ENCODE peak calls at places on chromosome 7, in seven cellular contexts. V is ovary, F is colonic mucosa, M is foreskin fibroblast, R is transverse colon, P is prostate gland, Z is neural progenitor cell. L is an unnamed sample.
A peak's percentile ranks its signal among the peaks of the same experiment; 100 is the strongest.

GRCh38 chr7:44172803-44173424 is 16.3 kb downstream of the GCK start:
- DNase-seq in M (no peak), Z (no peak), V (no peak), P (no peak), F (no peak), R (no peak), L (no peak)

GRCh38 chr7:1677206-1678069 is 7.4 kb downstream of the ELFN1 start:
- DNase-seq in V (no peak), Z (no peak), P (no peak), M (no peak), F (no peak), R (no peak), L (no peak)

GRCh38 chr7:45021604-45022296 is 21.7 kb downstream of the CCM2 start:
- DNase-seq in F (no peak), P (no peak), Z (no peak), V (no peak), M (peak; percentile 30), R (no peak), L (no peak)

GRCh38 chr7:80231719-80232118 is 97.1 kb downstream of the GNAI1 start:
- DNase-seq in P (no peak), M (peak; percentile 75), Z (no peak), V (no peak), F (no peak), R (no peak), L (no peak)

GRCh38 chr7:98294798-98295382 is 13.4 kb downstream of the BRI3 start:
- DNase-seq in P (peak; percentile 68), V (no peak), R (peak; percentile 64), Z (peak; percentile 88), M (peak; percentile 50), F (peak; percentile 71), L (peak; percentile 82)

GRCh38 chr7:85103352-85103751 is 83.5 kb downstream of the SEMA3D start:
- DNase-seq in P (no peak), F (peak; percentile 21), M (no peak), V (peak; percentile 39), R (no peak), Z (no peak), L (peak; percentile 29)

GRCh38 chr7:106111671-106112117 is 418 bp downstream of the SYPL1 start:
- DNase-seq in V (no peak), Z (peak; percentile 82), R (peak; percentile 79), P (no peak), F (no peak), M (peak; percentile 73), L (peak; percentile 75)

GRCh38 chr7:85001493-85002345 is 185.1 kb downstream of the SEMA3D start:
- DNase-seq in R (no peak), F (no peak), Z (no peak), M (no peak), P (no peak), V (no peak), L (no peak)

GRCh38 chr7:157540020-157540419 is 203.2 kb downstream of the DNAJB6 start:
- DNase-seq in R (no peak), P (no peak), Z (no peak), M (no peak), F (no peak), V (no peak), L (no peak)

GRCh38 chr7:157538735-157539134 is 201.9 kb downstream of the DNAJB6 start:
- DNase-seq in F (no peak), Z (no peak), R (no peak), P (no peak), V (no peak), M (no peak), L (no peak)

GRCh38 chr7:157538321-157538720 is 201.5 kb downstream of the DNAJB6 start:
- DNase-seq in V (no peak), M (no peak), P (no peak), F (no peak), R (no peak), Z (no peak), L (no peak)

GRCh38 chr7:157540606-157541294 is 203.9 kb downstream of the DNAJB6 start:
- DNase-seq in V (no peak), P (no peak), M (no peak), F (no peak), Z (no peak), R (no peak), L (no peak)

DNA sequence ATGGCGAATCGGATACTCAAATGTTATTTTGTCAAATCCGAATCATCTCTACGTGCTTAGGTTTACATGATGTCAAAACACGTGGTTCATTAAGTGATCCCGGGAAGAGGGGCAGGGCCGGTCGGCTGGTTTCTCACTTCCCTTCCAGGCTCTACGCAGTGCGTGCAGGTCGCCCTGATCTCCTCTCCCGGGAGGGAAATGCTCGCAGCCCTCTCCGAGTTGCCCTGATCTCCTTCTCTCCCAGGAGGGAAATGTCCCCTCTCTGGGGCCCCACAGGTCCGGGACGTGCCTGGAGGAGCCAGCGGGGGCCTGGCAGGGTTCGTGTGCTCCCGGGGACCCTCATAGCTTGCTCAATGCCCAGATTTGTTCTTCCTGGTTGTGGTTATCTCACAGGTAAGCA is 202.7 kb downstream of the DNAJB6 start:
- DNase-seq in Z (no peak), R (no peak), F (no peak), M (no peak), P (no peak), V (no peak), L (no peak)
- TF ChIP-seq CTCF in Z (no peak), R (no peak), F (no peak), M (no peak), P (no peak), V (no peak), L (no peak)

DNA sequence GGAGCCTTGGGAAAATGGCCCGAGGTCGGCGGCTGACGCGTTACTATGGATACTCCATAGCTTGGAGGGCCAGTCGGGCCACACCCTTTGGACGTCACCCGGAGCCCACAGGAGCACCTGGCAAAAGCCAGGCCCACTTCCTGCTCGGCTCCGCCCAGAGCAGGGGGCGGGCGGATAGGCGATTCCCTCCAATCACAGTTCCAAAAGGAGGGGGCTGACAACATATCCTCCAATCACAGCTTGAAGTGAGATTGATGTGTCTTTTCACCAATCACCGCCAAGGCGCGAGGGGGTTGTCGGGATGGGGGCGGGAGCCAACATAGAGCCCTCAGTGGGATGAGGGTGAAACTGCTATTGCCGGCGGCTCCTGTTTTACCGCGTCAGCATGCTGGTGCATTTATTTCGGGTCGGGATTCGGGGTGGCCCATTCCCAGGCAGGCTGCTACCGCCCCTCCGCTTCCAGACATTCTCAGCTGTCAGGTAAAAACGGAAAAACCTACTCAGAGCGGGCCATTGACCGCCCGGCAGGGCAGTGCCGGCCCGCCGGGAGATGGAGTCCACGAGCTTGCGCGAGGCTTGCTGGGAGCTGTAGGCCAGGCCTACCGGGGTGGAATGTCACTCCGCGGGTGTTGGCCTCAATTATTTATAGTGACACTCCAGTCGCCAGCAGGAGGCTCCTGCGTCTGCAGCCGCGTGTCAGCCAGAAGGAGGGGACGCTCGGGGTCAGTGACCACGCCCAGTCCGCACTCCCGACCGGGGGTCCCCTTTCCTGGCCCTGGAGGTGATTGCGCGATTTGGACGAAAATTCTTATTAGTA is at the start of gene ABCB8:
- DNase-seq in R (peak; percentile 99), V (peak; percentile 100), F (peak; percentile 100), P (peak; percentile 98), Z (peak; percentile 98), M (peak; percentile 98), L (peak; percentile 97)
- TF ChIP-seq CTCF in R (peak; percentile 56), V (no peak), F (peak; percentile 45), P (peak; percentile 67), Z (peak; percentile 53), M (peak; percentile 35), L (peak; percentile 30)

GRCh38 chr7:47231081-47231480 is 350.8 kb downstream of the TNS3 start:
- DNase-seq in M (no peak), Z (no peak), R (no peak), V (no peak), P (no peak), F (no peak), L (no peak)

GRCh38 chr7:47236480-47237208 is 345.3 kb downstream of the TNS3 start:
- DNase-seq in V (no peak), R (no peak), P (no peak), M (no peak), F (no peak), Z (no peak), L (no peak)

GRCh38 chr7:47231627-47232026 is 350.3 kb downstream of the TNS3 start:
- DNase-seq in R (no peak), V (no peak), M (no peak), F (no peak), Z (no peak), P (no peak), L (no peak)

GRCh38 chr7:47233996-47234395 is 347.9 kb downstream of the TNS3 start:
- DNase-seq in P (no peak), V (no peak), R (no peak), F (no peak), Z (no peak), M (no peak), L (no peak)

DNA sequence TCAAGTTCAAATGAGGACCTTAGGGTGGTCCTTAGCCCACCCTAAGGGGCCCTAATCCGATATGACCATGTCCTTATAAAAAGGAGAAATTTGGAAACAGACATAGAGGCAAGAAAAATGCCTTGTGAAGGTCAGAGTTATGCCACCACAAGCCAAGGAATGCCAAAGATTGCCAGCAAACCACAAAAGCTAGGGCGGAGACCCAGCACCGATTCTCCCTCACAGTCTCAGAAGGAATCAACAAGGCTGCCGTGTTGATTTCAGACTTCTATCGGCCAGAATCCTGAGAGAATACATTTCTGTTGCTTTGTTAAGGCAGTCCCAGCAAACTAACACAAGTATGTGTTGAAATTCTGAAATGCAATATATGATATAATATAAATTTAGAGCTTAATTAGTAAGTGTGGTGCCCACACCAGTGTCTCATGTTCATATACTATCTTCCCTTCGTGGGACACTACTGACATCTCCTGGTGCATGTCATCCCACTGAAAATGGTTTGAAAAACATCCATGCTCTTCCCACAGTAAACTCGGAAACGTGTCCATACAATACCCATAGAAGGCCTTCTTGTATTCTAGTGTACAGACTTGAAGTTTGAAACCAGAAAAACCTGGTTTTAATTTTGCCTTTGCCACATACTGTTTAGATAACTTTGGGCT is 349.0 kb downstream of the TNS3 start:
- DNase-seq in V (no peak), F (no peak), P (no peak), R (no peak), M (no peak), Z (no peak), L (no peak)
- TF ChIP-seq CTCF in V (no peak), F (no peak), P (no peak), R (peak; percentile 8), M (peak; percentile 21), Z (no peak), L (no peak)

GRCh38 chr7:77907281-77907680 is 108.7 kb downstream of the PHTF2 start:
- DNase-seq in P (no peak), M (no peak), R (no peak), Z (no peak), V (no peak), F (no peak), L (no peak)

GRCh38 chr7:77908664-77909063 is 110.1 kb downstream of the PHTF2 start:
- DNase-seq in R (no peak), P (no peak), Z (no peak), V (no peak), F (no peak), M (no peak), L (no peak)

GRCh38 chr7:77913977-77914607 is 115.5 kb downstream of the PHTF2 start:
- DNase-seq in R (no peak), P (no peak), M (no peak), V (no peak), F (no peak), Z (no peak), L (no peak)

GRCh38 chr7:77912293-77912692 is 113.7 kb downstream of the PHTF2 start:
- DNase-seq in F (no peak), R (no peak), Z (no peak), V (no peak), P (no peak), M (no peak), L (no peak)

DNA sequence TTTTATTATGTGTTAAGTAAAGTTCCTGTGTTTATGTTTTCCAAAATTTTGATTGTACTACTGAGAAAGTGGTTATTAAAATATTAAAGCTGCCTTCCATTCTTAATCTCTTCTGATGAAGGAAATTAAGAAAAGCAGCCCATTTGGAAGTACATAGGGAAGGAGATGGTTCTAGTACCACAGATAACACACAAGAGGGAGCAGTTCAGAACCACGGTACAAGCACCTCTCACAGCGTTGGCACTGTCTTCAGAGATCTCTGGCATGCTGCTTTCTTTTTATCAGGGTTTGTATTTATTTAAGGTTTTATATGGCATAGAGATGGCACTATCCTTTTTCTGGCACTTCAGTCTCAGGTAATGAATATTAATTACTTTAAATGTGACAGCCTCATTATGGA is 111.6 kb downstream of the PHTF2 start:
- DNase-seq in R (no peak), M (no peak), F (no peak), Z (no peak), V (no peak), P (peak; percentile 6), L (no peak)
- TF ChIP-seq CTCF in R (no peak), M (peak; percentile 26), F (no peak), Z (peak; percentile 11), V (no peak), P (no peak), L (no peak)

L was measured in nephron progenitor cell.